ENCODE peak calls at places on chromosomes 11 and 22, in seven cellular contexts. O, H, L, I, Y, Q and U are unnamed samples.

GRCh38 chr11:108369064-108369463 is 98.3 kb downstream of the C11orf65 start:
- DNase-seq in Y (no peak), O (no peak), I (no peak), Q (no peak), L (no peak), H (no peak), U (no peak)

GRCh38 chr11:2314525-2315394 is 12.9 kb downstream of the TSPAN32 start:
- DNase-seq in L (no peak), O (peak; percentile 70), H (no peak), Q (no peak), Y (peak; percentile 87), I (peak; percentile 83), U (no peak)

GRCh38 chr11:133742388-133742787 is 102.9 kb downstream of the SPATA19 start:
- DNase-seq in H (no peak), Y (no peak), I (no peak), Q (no peak), L (no peak), O (no peak), U (no peak)

GRCh38 chr11:33808228-33808828 is 34.0 kb upstream of the FBXO3 start:
- DNase-seq in I (peak; percentile 85), Q (peak; percentile 87), Y (peak; percentile 85), L (peak; percentile 89), H (peak; percentile 90), O (peak; percentile 93), U (peak; percentile 92)

GRCh38 chr22:48071828-48072227 is 1309.4 kb downstream of the TBC1D22A start:
- DNase-seq in H (no peak), Y (no peak), L (no peak), Q (peak; percentile 34), O (no peak), I (no peak), U (no peak)

GRCh38 chr22:45335021-45335818 is 25.5 kb downstream of the FAM118A start:
- DNase-seq in H (peak; percentile 74), Q (no peak), Y (peak; percentile 44), I (no peak), O (no peak), L (no peak), U (no peak)

GRCh38 chr22:22681221-22681739 is 36.9 kb downstream of the GGTLC2 start:
- DNase-seq in Y (no peak), O (no peak), Q (no peak), H (no peak), L (no peak), I (no peak), U (no peak)

GRCh38 chr11:8342821-8343681 is 79.4 kb upstream of the LMO1 start:
- DNase-seq in O (no peak), L (peak; percentile 31), H (no peak), Q (peak; percentile 77), Y (no peak), I (no peak), U (peak; percentile 38)

GRCh38 chr22:38482662-38483308 is 14.9 kb downstream of the KDELR3 start:
- DNase-seq in L (no peak), O (no peak), Q (no peak), Y (no peak), I (no peak), H (no peak), U (no peak)

GRCh38 chr11:34926101-34926830 is 9.8 kb downstream of the PDHX start:
- DNase-seq in L (peak; percentile 38), O (no peak), H (no peak), Q (peak; percentile 53), Y (peak; percentile 54), I (no peak), U (no peak)

GRCh38 chr11:110491577-110492352 is 62.0 kb downstream of the FDX1 start:
- DNase-seq in H (no peak), Y (no peak), I (no peak), L (no peak), O (no peak), Q (no peak), U (no peak)

GRCh38 chr11:61193596-61193995 is 9.7 kb upstream of the PGA3 start:
- DNase-seq in I (no peak), Y (no peak), L (no peak), O (no peak), H (peak; percentile 33), Q (no peak), U (no peak)

GRCh38 chr11:122099345-122100045 is 16.5 kb downstream of the BLID start:
- DNase-seq in Y (no peak), L (no peak), I (no peak), Q (no peak), O (no peak), H (no peak), U (no peak)

GRCh38 chr11:61032824-61033223 is 61.3 kb downstream of the CD6 start:
- DNase-seq in Q (no peak), L (no peak), H (no peak), Y (no peak), O (no peak), I (no peak), U (no peak)

GRCh38 chr11:15665368-15665871 is 550.7 kb downstream of the INSC start:
- DNase-seq in I (no peak), H (no peak), O (no peak), Q (no peak), L (no peak), Y (no peak), U (no peak)

GRCh38 chr11:96156379-96156722 is 186.6 kb downstream of the MAML2 start:
- DNase-seq in I (no peak), Q (no peak), L (no peak), O (no peak), H (no peak), Y (no peak), U (no peak)

GRCh38 chr11:112004389-112004788 is 20.8 kb upstream of the DLAT start:
- DNase-seq in Q (peak; percentile 75), H (peak; percentile 65), Y (no peak), O (no peak), L (no peak), I (no peak), U (peak; percentile 42)

GRCh38 chr11:7637447-7638157 is 35.7 kb downstream of the CYB5R2 start:
- DNase-seq in Y (no peak), I (no peak), H (no peak), L (no peak), Q (no peak), O (no peak), U (no peak)

GRCh38 chr11:129951201-129951882 is 51.3 kb downstream of the PRDM10 start:
- DNase-seq in I (no peak), H (no peak), L (no peak), Y (no peak), O (no peak), Q (no peak), U (no peak)

GRCh38 chr11:45560153-45560934 is 105.1 kb downstream of the CHST1 start:
- DNase-seq in H (no peak), Q (no peak), O (no peak), Y (peak; percentile 11), L (no peak), I (no peak), U (no peak)

GRCh38 chr11:111969344-111969743 is 32.2 kb downstream of the DIXDC1 start:
- DNase-seq in Q (no peak), Y (no peak), I (no peak), O (no peak), L (no peak), H (no peak), U (no peak)

GRCh38 chr11:69640995-69641581 is at the start of gene CCND1:
- DNase-seq in H (peak; percentile 95), Q (peak; percentile 54), Y (peak; percentile 88), O (no peak), L (peak; percentile 85), I (peak; percentile 88), U (peak; percentile 56)
- TF ChIP-seq CTCF in H (peak; percentile 38), Q (no peak), Y (peak; percentile 25), O (peak; percentile 4), L (peak; percentile 8), I (peak; percentile 19), U (no peak)

DNA sequence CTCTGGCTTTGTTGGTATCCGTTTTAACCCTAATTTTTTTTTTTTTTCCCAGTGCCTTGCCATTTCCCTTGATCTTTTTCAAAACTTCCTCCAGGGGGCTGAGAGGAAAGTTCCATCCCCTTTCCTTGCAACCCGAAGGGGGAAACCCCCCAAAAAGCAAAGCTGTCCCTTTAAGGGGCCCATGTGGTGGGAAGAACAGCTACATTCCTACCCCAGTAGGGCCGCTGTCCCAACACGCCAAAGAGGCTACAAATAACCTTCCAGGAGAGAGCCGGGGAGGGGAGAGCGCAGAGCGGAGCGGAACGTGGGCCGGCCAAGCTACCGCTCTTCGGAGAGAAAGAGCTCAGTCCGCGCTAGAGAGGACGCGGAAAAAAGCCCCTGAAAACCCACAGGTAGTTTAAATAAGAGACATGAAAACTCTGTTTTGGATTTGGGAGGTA is 1.7 kb downstream of the LRP4 start:
- DNase-seq in O (peak; percentile 41), Q (no peak), L (peak; percentile 26), I (no peak), H (peak; percentile 70), Y (peak; percentile 87), U (peak; percentile 37)
- TF ChIP-seq CTCF in O (peak; percentile 15), Q (no peak), L (no peak), I (peak; percentile 25), H (peak; percentile 33), Y (peak; percentile 40), U (no peak)

GRCh38 chr11:123519055-123519796 is 89.2 kb downstream of the GRAMD1B start:
- DNase-seq in O (no peak), H (peak; percentile 46), Q (no peak), L (no peak), Y (no peak), I (no peak), U (no peak)
- TF ChIP-seq CTCF in O (no peak), H (no peak), Q (no peak), L (no peak), Y (no peak), I (no peak), U (no peak)

GRCh38 chr22:19801340-19802000 is 40.9 kb downstream of the TBX1 start:
- DNase-seq in Y (no peak), H (no peak), I (no peak), Q (no peak), L (no peak), O (no peak), U (no peak)

GRCh38 chr22:19802001-19802880 is 41.7 kb downstream of the TBX1 start:
- DNase-seq in L (no peak), I (peak; percentile 59), H (no peak), O (no peak), Q (no peak), Y (no peak), U (no peak)

GRCh38 chr22:19799322-19800190 is 39.0 kb downstream of the TBX1 start:
- DNase-seq in H (no peak), Y (no peak), O (no peak), L (no peak), Q (no peak), I (no peak), U (no peak)

GRCh38 chr22:19800306-19800705 is 39.7 kb downstream of the TBX1 start:
- DNase-seq in I (no peak), L (no peak), Y (no peak), H (no peak), Q (no peak), O (no peak), U (no peak)

GRCh38 chr22:19800761-19801244 is 40.2 kb downstream of the TBX1 start:
- DNase-seq in H (peak; percentile 69), Y (peak; percentile 57), L (peak; percentile 24), O (no peak), Q (no peak), I (no peak), U (no peak)
- TF ChIP-seq CTCF in H (peak; percentile 61), Y (peak; percentile 43), L (no peak), O (no peak), Q (no peak), I (no peak), U (no peak)